ENCODE peak calls at places on chromosomes 11 and 22, in eight cellular contexts. One of them, this sample, is unnamed.

GRCh38 chr22:50583294-50583865 is 731 bp upstream of the CHKB start:
- DNase-seq in colonic mucosa: no peak
- DNase-seq in iPS-NIHi11: peak; percentile 30
- DNase-seq in T follicular helper cell: no peak
- DNase-seq in NCI-H2029: no peak
- DNase-seq in heart right ventricle: no peak
- DNase-seq in activated CD4-positive, alpha-beta T cell treated with anti-CD3 and anti-CD28 coated beads, Interleukin-2, amount 50 U/mL, for 1 hour: no peak
- DNase-seq in stimulated activated CD4-positive, alpha-beta T cell treated with anti-CD3 and anti-CD28 coated beads, TNF-alpha, amount 100 ng/mL, for 48 hours: no peak
- DNase-seq in this sample: no peak

GRCh38 chr22:46533434-46533833 is 4.0 kb downstream of the CELSR1 start:
- DNase-seq in NCI-H2029: no peak
- DNase-seq in stimulated activated CD4-positive, alpha-beta T cell treated with anti-CD3 and anti-CD28 coated beads, TNF-alpha, amount 100 ng/mL, for 48 hours: no peak
- DNase-seq in colonic mucosa: no peak
- DNase-seq in T follicular helper cell: no peak
- DNase-seq in activated CD4-positive, alpha-beta T cell treated with anti-CD3 and anti-CD28 coated beads, Interleukin-2, amount 50 U/mL, for 1 hour: no peak
- DNase-seq in iPS-NIHi11: no peak
- DNase-seq in heart right ventricle: no peak
- DNase-seq in this sample: no peak

GRCh38 chr11:86160546-86161149 is 83.9 kb upstream of the EED start:
- DNase-seq in NCI-H2029: peak; percentile 63
- DNase-seq in iPS-NIHi11: no peak
- DNase-seq in activated CD4-positive, alpha-beta T cell treated with anti-CD3 and anti-CD28 coated beads, Interleukin-2, amount 50 U/mL, for 1 hour: no peak
- DNase-seq in stimulated activated CD4-positive, alpha-beta T cell treated with anti-CD3 and anti-CD28 coated beads, TNF-alpha, amount 100 ng/mL, for 48 hours: no peak
- DNase-seq in T follicular helper cell: no peak
- DNase-seq in colonic mucosa: no peak
- DNase-seq in heart right ventricle: no peak
- DNase-seq in this sample: no peak

GRCh38 chr11:115298613-115299012 is 205.6 kb downstream of the CADM1 start:
- DNase-seq in activated CD4-positive, alpha-beta T cell treated with anti-CD3 and anti-CD28 coated beads, Interleukin-2, amount 50 U/mL, for 1 hour: no peak
- DNase-seq in colonic mucosa: no peak
- DNase-seq in NCI-H2029: peak; percentile 48
- DNase-seq in stimulated activated CD4-positive, alpha-beta T cell treated with anti-CD3 and anti-CD28 coated beads, TNF-alpha, amount 100 ng/mL, for 48 hours: no peak
- DNase-seq in heart right ventricle: peak; percentile 24
- DNase-seq in iPS-NIHi11: no peak
- DNase-seq in T follicular helper cell: no peak
- DNase-seq in this sample: no peak

GRCh38 chr11:62370743-62371440 is 33.6 kb downstream of the ASRGL1 start:
- DNase-seq in activated CD4-positive, alpha-beta T cell treated with anti-CD3 and anti-CD28 coated beads, Interleukin-2, amount 50 U/mL, for 1 hour: no peak
- DNase-seq in stimulated activated CD4-positive, alpha-beta T cell treated with anti-CD3 and anti-CD28 coated beads, TNF-alpha, amount 100 ng/mL, for 48 hours: no peak
- DNase-seq in iPS-NIHi11: peak; percentile 18
- DNase-seq in heart right ventricle: no peak
- DNase-seq in colonic mucosa: peak; percentile 74
- DNase-seq in NCI-H2029: no peak
- DNase-seq in T follicular helper cell: peak; percentile 15
- DNase-seq in this sample: peak; percentile 45

GRCh38 chr11:2806351-2807058 is 79.1 kb downstream of the CDKN1C start:
- DNase-seq in heart right ventricle: no peak
- DNase-seq in NCI-H2029: no peak
- DNase-seq in iPS-NIHi11: no peak
- DNase-seq in T follicular helper cell: no peak
- DNase-seq in colonic mucosa: peak; percentile 19
- DNase-seq in stimulated activated CD4-positive, alpha-beta T cell treated with anti-CD3 and anti-CD28 coated beads, TNF-alpha, amount 100 ng/mL, for 48 hours: no peak
- DNase-seq in activated CD4-positive, alpha-beta T cell treated with anti-CD3 and anti-CD28 coated beads, Interleukin-2, amount 50 U/mL, for 1 hour: no peak
- DNase-seq in this sample: no peak

GRCh38 chr11:119506436-119506835 is 83.5 kb upstream of the THY1 start:
- DNase-seq in heart right ventricle: no peak
- DNase-seq in colonic mucosa: no peak
- DNase-seq in T follicular helper cell: no peak
- DNase-seq in NCI-H2029: no peak
- DNase-seq in iPS-NIHi11: no peak
- DNase-seq in stimulated activated CD4-positive, alpha-beta T cell treated with anti-CD3 and anti-CD28 coated beads, TNF-alpha, amount 100 ng/mL, for 48 hours: no peak
- DNase-seq in activated CD4-positive, alpha-beta T cell treated with anti-CD3 and anti-CD28 coated beads, Interleukin-2, amount 50 U/mL, for 1 hour: no peak
- DNase-seq in this sample: no peak

GRCh38 chr11:2432171-2432621 is 12.1 kb downstream of the TRPM5 start:
- DNase-seq in T follicular helper cell: no peak
- DNase-seq in NCI-H2029: no peak
- DNase-seq in colonic mucosa: no peak
- DNase-seq in stimulated activated CD4-positive, alpha-beta T cell treated with anti-CD3 and anti-CD28 coated beads, TNF-alpha, amount 100 ng/mL, for 48 hours: no peak
- DNase-seq in activated CD4-positive, alpha-beta T cell treated with anti-CD3 and anti-CD28 coated beads, Interleukin-2, amount 50 U/mL, for 1 hour: no peak
- DNase-seq in heart right ventricle: no peak
- DNase-seq in iPS-NIHi11: no peak
- DNase-seq in this sample: no peak

GRCh38 chr22:46121079-46121478 is 29.2 kb upstream of the PPARA start:
- DNase-seq in heart right ventricle: no peak
- DNase-seq in iPS-NIHi11: no peak
- DNase-seq in stimulated activated CD4-positive, alpha-beta T cell treated with anti-CD3 and anti-CD28 coated beads, TNF-alpha, amount 100 ng/mL, for 48 hours: no peak
- DNase-seq in activated CD4-positive, alpha-beta T cell treated with anti-CD3 and anti-CD28 coated beads, Interleukin-2, amount 50 U/mL, for 1 hour: no peak
- DNase-seq in colonic mucosa: no peak
- DNase-seq in T follicular helper cell: no peak
- DNase-seq in NCI-H2029: no peak
- DNase-seq in this sample: no peak

GRCh38 chr22:48702573-48703264 is 1125.0 kb downstream of the BRD1 start:
- DNase-seq in activated CD4-positive, alpha-beta T cell treated with anti-CD3 and anti-CD28 coated beads, Interleukin-2, amount 50 U/mL, for 1 hour: no peak
- DNase-seq in heart right ventricle: no peak
- DNase-seq in stimulated activated CD4-positive, alpha-beta T cell treated with anti-CD3 and anti-CD28 coated beads, TNF-alpha, amount 100 ng/mL, for 48 hours: no peak
- DNase-seq in iPS-NIHi11: no peak
- DNase-seq in colonic mucosa: no peak
- DNase-seq in NCI-H2029: no peak
- DNase-seq in T follicular helper cell: no peak
- DNase-seq in this sample: no peak

GRCh38 chr22:19975707-19976035 is 34.1 kb upstream of the TXNRD2 start:
- DNase-seq in iPS-NIHi11: no peak
- DNase-seq in heart right ventricle: no peak
- DNase-seq in T follicular helper cell: no peak
- DNase-seq in activated CD4-positive, alpha-beta T cell treated with anti-CD3 and anti-CD28 coated beads, Interleukin-2, amount 50 U/mL, for 1 hour: no peak
- DNase-seq in colonic mucosa: no peak
- DNase-seq in stimulated activated CD4-positive, alpha-beta T cell treated with anti-CD3 and anti-CD28 coated beads, TNF-alpha, amount 100 ng/mL, for 48 hours: no peak
- DNase-seq in NCI-H2029: no peak
- DNase-seq in this sample: no peak

GRCh38 chr22:50309601-50309991 is 2.1 kb upstream of the PLXNB2 start:
- DNase-seq in stimulated activated CD4-positive, alpha-beta T cell treated with anti-CD3 and anti-CD28 coated beads, TNF-alpha, amount 100 ng/mL, for 48 hours: no peak
- DNase-seq in colonic mucosa: no peak
- DNase-seq in activated CD4-positive, alpha-beta T cell treated with anti-CD3 and anti-CD28 coated beads, Interleukin-2, amount 50 U/mL, for 1 hour: no peak
- DNase-seq in NCI-H2029: no peak
- DNase-seq in iPS-NIHi11: no peak
- DNase-seq in T follicular helper cell: no peak
- DNase-seq in heart right ventricle: no peak
- DNase-seq in this sample: no peak

GRCh38 chr11:12889243-12889642 is 119.9 kb upstream of the RASSF10 start:
- DNase-seq in activated CD4-positive, alpha-beta T cell treated with anti-CD3 and anti-CD28 coated beads, Interleukin-2, amount 50 U/mL, for 1 hour: no peak
- DNase-seq in iPS-NIHi11: no peak
- DNase-seq in colonic mucosa: no peak
- DNase-seq in heart right ventricle: peak; percentile 38
- DNase-seq in T follicular helper cell: no peak
- DNase-seq in NCI-H2029: no peak
- DNase-seq in stimulated activated CD4-positive, alpha-beta T cell treated with anti-CD3 and anti-CD28 coated beads, TNF-alpha, amount 100 ng/mL, for 48 hours: no peak
- DNase-seq in this sample: no peak

GRCh38 chr22:49826603-49827306 is 918 bp downstream of the BRD1 start:
- DNase-seq in NCI-H2029: no peak
- DNase-seq in iPS-NIHi11: no peak
- DNase-seq in stimulated activated CD4-positive, alpha-beta T cell treated with anti-CD3 and anti-CD28 coated beads, TNF-alpha, amount 100 ng/mL, for 48 hours: no peak
- DNase-seq in activated CD4-positive, alpha-beta T cell treated with anti-CD3 and anti-CD28 coated beads, Interleukin-2, amount 50 U/mL, for 1 hour: peak; percentile 29
- DNase-seq in colonic mucosa: peak; percentile 47
- DNase-seq in T follicular helper cell: no peak
- DNase-seq in heart right ventricle: peak; percentile 36
- DNase-seq in this sample: peak; percentile 42

GRCh38 chr11:20458905-20459632 is 71.6 kb downstream of the PRMT3 start:
- DNase-seq in colonic mucosa: no peak
- DNase-seq in heart right ventricle: no peak
- DNase-seq in iPS-NIHi11: no peak
- DNase-seq in stimulated activated CD4-positive, alpha-beta T cell treated with anti-CD3 and anti-CD28 coated beads, TNF-alpha, amount 100 ng/mL, for 48 hours: no peak
- DNase-seq in NCI-H2029: no peak
- DNase-seq in activated CD4-positive, alpha-beta T cell treated with anti-CD3 and anti-CD28 coated beads, Interleukin-2, amount 50 U/mL, for 1 hour: no peak
- DNase-seq in T follicular helper cell: no peak
- DNase-seq in this sample: no peak

GRCh38 chr11:117437041-117437790 is 109.6 kb downstream of the CEP164 start:
- DNase-seq in NCI-H2029: no peak
- DNase-seq in iPS-NIHi11: no peak
- DNase-seq in T follicular helper cell: no peak
- DNase-seq in colonic mucosa: no peak
- DNase-seq in activated CD4-positive, alpha-beta T cell treated with anti-CD3 and anti-CD28 coated beads, Interleukin-2, amount 50 U/mL, for 1 hour: no peak
- DNase-seq in heart right ventricle: no peak
- DNase-seq in stimulated activated CD4-positive, alpha-beta T cell treated with anti-CD3 and anti-CD28 coated beads, TNF-alpha, amount 100 ng/mL, for 48 hours: no peak
- DNase-seq in this sample: no peak

GRCh38 chr11:70778828-70779365 is 380.6 kb downstream of the CTTN start:
- DNase-seq in NCI-H2029: no peak
- DNase-seq in iPS-NIHi11: no peak
- DNase-seq in colonic mucosa: no peak
- DNase-seq in activated CD4-positive, alpha-beta T cell treated with anti-CD3 and anti-CD28 coated beads, Interleukin-2, amount 50 U/mL, for 1 hour: no peak
- DNase-seq in T follicular helper cell: no peak
- DNase-seq in heart right ventricle: no peak
- DNase-seq in stimulated activated CD4-positive, alpha-beta T cell treated with anti-CD3 and anti-CD28 coated beads, TNF-alpha, amount 100 ng/mL, for 48 hours: no peak
- DNase-seq in this sample: no peak

GRCh38 chr11:67354314-67355022 is 1.1 kb upstream of the POLD4 start:
- DNase-seq in activated CD4-positive, alpha-beta T cell treated with anti-CD3 and anti-CD28 coated beads, Interleukin-2, amount 50 U/mL, for 1 hour: no peak
- DNase-seq in NCI-H2029: no peak
- DNase-seq in colonic mucosa: peak; percentile 94
- DNase-seq in T follicular helper cell: no peak
- DNase-seq in iPS-NIHi11: no peak
- DNase-seq in heart right ventricle: peak; percentile 79
- DNase-seq in stimulated activated CD4-positive, alpha-beta T cell treated with anti-CD3 and anti-CD28 coated beads, TNF-alpha, amount 100 ng/mL, for 48 hours: no peak
- DNase-seq in this sample: no peak